ENCODE peak calls at places on chromosome 6, in nine cellular contexts. S is RWPE1; R is endodermal cell; F is ovary; Q is tibial artery; E is IMR-90; B is CD4-positive, alpha-beta T cell; K is stomach; C is hepatocyte. I is an unnamed sample.

GRCh38 chr6:166902211-166902755 is 54.1 kb downstream of the RNASET2 start:
- DNase-seq in S (no peak), R (no peak), F (no peak), Q (no peak), E (no peak), B (no peak), K (no peak), C (no peak), I (no peak)

GRCh38 chr6:77467038-77467437 is 3.7 kb upstream of the HTR1B start:
- DNase-seq in S (no peak), R (no peak), F (no peak), Q (no peak), E (peak; percentile 13), B (no peak), K (no peak), C (peak; percentile 11), I (peak; percentile 60)

GRCh38 chr6:31940256-31940664 is 5.6 kb upstream of the CFB start:
- DNase-seq in S (no peak), R (no peak), F (no peak), Q (no peak), E (peak; percentile 55), B (no peak), K (no peak), C (peak; percentile 57), I (no peak)

GRCh38 chr6:88383183-88383582 is 217.0 kb upstream of the CNR1 start:
- DNase-seq in S (no peak), R (no peak), F (no peak), Q (no peak), E (no peak), B (no peak), K (no peak), C (no peak), I (no peak)

GRCh38 chr6:87336367-87336766 is 7.3 kb upstream of the GJB7 start:
- DNase-seq in S (no peak), R (peak; percentile 54), F (no peak), Q (no peak), E (no peak), B (no peak), K (no peak), C (no peak), I (no peak)

GRCh38 chr6:88376759-88377387 is 210.7 kb upstream of the CNR1 start:
- DNase-seq in S (peak; percentile 53), R (no peak), F (no peak), Q (no peak), E (peak; percentile 6), B (no peak), K (no peak), C (no peak), I (no peak)

GRCh38 chr6:157929076-157929475 is 52.6 kb upstream of the SYNJ2 start:
- DNase-seq in S (no peak), R (no peak), F (no peak), Q (no peak), E (no peak), B (no peak), K (no peak), C (no peak), I (no peak)

GRCh38 chr6:41625442-41625841 is 12.8 kb upstream of the MDFI start:
- DNase-seq in S (peak; percentile 77), R (no peak), F (no peak), Q (peak; percentile 43), E (no peak), B (no peak), K (no peak), C (no peak), I (peak; percentile 52)

GRCh38 chr6:44942201-44942600 is 385.9 kb upstream of the RUNX2 start:
- DNase-seq in S (peak; percentile 42), R (no peak), F (no peak), Q (no peak), E (no peak), B (no peak), K (no peak), C (no peak), I (no peak)

GRCh38 chr6:108093781-108094180 is 19.2 kb upstream of the OSTM1 start:
- DNase-seq in S (no peak), R (no peak), F (no peak), Q (no peak), E (no peak), B (no peak), K (no peak), C (no peak), I (no peak)

GRCh38 chr6:51827580-51827979 is 259.8 kb downstream of the PKHD1 start:
- DNase-seq in S (no peak), R (no peak), F (no peak), Q (no peak), E (no peak), B (no peak), K (no peak), C (no peak), I (no peak)

GRCh38 chr6:105774247-105774646 is 311.9 kb upstream of the PRDM1 start:
- DNase-seq in S (no peak), R (no peak), F (no peak), Q (no peak), E (no peak), B (no peak), K (no peak), C (no peak), I (no peak)

GRCh38 chr6:169958510-169958909 is 207.1 kb downstream of the ERMARD start:
- DNase-seq in S (no peak), R (peak; percentile 31), F (no peak), Q (no peak), E (no peak), B (no peak), K (no peak), C (no peak), I (no peak)

GRCh38 chr6:143592335-143592734 is 80.8 kb upstream of the FUCA2 start:
- DNase-seq in S (peak; percentile 14), R (peak; percentile 77), F (no peak), Q (no peak), E (no peak), B (no peak), K (no peak), C (peak; percentile 19), I (no peak)

GRCh38 chr6:33095681-33096080 is 19.9 kb downstream of the HLA-DPB1 start:
- DNase-seq in S (no peak), R (no peak), F (no peak), Q (no peak), E (peak; percentile 5), B (no peak), K (no peak), C (no peak), I (peak; percentile 39)

GRCh38 chr6:40162074-40162473 is 227.8 kb upstream of the MOCS1 start:
- DNase-seq in S (no peak), R (no peak), F (no peak), Q (no peak), E (no peak), B (no peak), K (no peak), C (no peak), I (no peak)

GRCh38 chr6:143579703-143580102 is 68.2 kb upstream of the FUCA2 start:
- DNase-seq in S (peak; percentile 64), R (no peak), F (no peak), Q (peak; percentile 73), E (peak; percentile 95), B (no peak), K (no peak), C (no peak), I (peak; percentile 56)

GRCh38 chr6:54307412-54308036 is 717 bp upstream of the TINAG start:
- DNase-seq in S (no peak), R (no peak), F (no peak), Q (no peak), E (no peak), B (no peak), K (no peak), C (peak; percentile 67), I (no peak)

DNA sequence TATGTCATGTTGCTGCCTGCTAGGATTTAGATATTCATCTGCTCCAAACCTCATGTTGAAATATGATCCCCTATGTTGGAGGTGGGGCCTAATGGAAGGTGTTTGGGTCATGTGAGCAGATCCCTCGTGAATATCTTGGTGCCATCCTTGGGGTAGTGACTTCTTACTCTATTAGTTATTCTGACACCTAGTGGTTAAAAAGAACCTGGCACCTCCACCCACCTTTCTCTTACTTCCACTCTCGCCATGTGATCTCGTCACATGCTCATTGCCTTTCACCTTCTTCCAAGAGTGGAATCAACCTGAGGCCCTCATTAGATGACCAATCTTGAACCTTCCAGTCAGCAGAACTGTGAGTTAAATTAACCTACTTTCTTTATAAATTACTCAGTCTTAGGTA is 549.4 kb upstream of the SYNCRIP start:
- DNase-seq in S (no peak), R (peak; percentile 68), F (no peak), Q (no peak), E (no peak), B (no peak), K (no peak), C (peak; percentile 30), I (peak; percentile 2)
- TF ChIP-seq CTCF in S (no peak), R (peak; percentile 70), F (no peak), Q (peak; percentile 13), E (peak; percentile 23), B (peak; percentile 12), K (peak; percentile 41), C (peak; percentile 33), I (peak; percentile 23)

GRCh38 chr6:16733085-16733484 is 28.2 kb downstream of the ATXN1 start:
- DNase-seq in S (no peak), R (no peak), F (no peak), Q (no peak), E (no peak), B (no peak), K (no peak), C (no peak), I (no peak)
- H3K27ac ChIP-seq in S (no peak overlapping the region), R (no peak overlapping the region), F (no peak overlapping the region), Q (peak overlapping the region; percentile 21), E (no peak overlapping the region), B (no peak overlapping the region), K (no peak overlapping the region), C (no peak overlapping the region), I (no peak overlapping the region)

GRCh38 chr6:17042422-17043147 is 59.3 kb upstream of the STMND1 start:
- DNase-seq in S (peak; percentile 59), R (peak; percentile 83), F (no peak), Q (no peak), E (peak; percentile 68), B (no peak), K (no peak), C (peak; percentile 84), I (peak; percentile 78)

GRCh38 chr6:17035994-17036393 is 65.9 kb upstream of the STMND1 start:
- DNase-seq in S (no peak), R (no peak), F (no peak), Q (no peak), E (no peak), B (no peak), K (no peak), C (no peak), I (no peak)

GRCh38 chr6:17043148-17043522 is 58.7 kb upstream of the STMND1 start:
- DNase-seq in S (no peak), R (no peak), F (no peak), Q (no peak), E (no peak), B (no peak), K (no peak), C (no peak), I (no peak)

GRCh38 chr6:17038316-17038715 is 63.5 kb upstream of the STMND1 start:
- DNase-seq in S (no peak), R (no peak), F (no peak), Q (no peak), E (peak; percentile 79), B (no peak), K (no peak), C (no peak), I (no peak)

GRCh38 chr6:17039266-17039665 is 62.6 kb upstream of the STMND1 start:
- DNase-seq in S (no peak), R (no peak), F (no peak), Q (no peak), E (no peak), B (no peak), K (no peak), C (no peak), I (peak; percentile 40)
- TF ChIP-seq CTCF in S (no peak), R (no peak), F (no peak), Q (no peak), E (no peak), B (no peak), K (no peak), C (no peak), I (no peak)

GRCh38 chr6:138818496-138819194 is 22.8 kb downstream of the ECT2L start:
- DNase-seq in S (no peak), R (peak; percentile 49), F (no peak), Q (no peak), E (no peak), B (no peak), K (no peak), C (no peak), I (no peak)
- H3K27ac ChIP-seq in S (no peak overlapping the region), R (no peak overlapping the region), F (no peak overlapping the region), Q (no peak overlapping the region), E (no peak overlapping the region), B (no peak overlapping the region), K (peak overlapping the region; percentile 60), C (peak overlapping the region; percentile 95), I (peak overlapping the region; percentile 99)